ENCODE peak calls at places on chromosomes 7 and 10, in four cellular contexts. N, S, M and H are unnamed samples.

GRCh38 chr7:47893238-47893637 is 55.0 kb downstream of the PKD1L1 start:
- DNase-seq in S (no peak), N (no peak), M (no peak), H (no peak)

GRCh38 chr10:124089859-124090258 is 3.5 kb downstream of the CHST15 start:
- DNase-seq in M (no peak), S (no peak), N (no peak), H (no peak)

GRCh38 chr7:80999771-81000170 is 80.9 kb upstream of the SEMA3C start:
- DNase-seq in M (no peak), N (no peak), S (no peak), H (no peak)

GRCh38 chr10:115209133-115209532 is 116.0 kb downstream of the ATRNL1 start:
- DNase-seq in N (no peak), S (no peak), M (no peak), H (no peak)

GRCh38 chr7:80187279-80187678 is 52.6 kb downstream of the GNAI1 start:
- DNase-seq in N (no peak), S (no peak), M (no peak), H (no peak)

GRCh38 chr10:48890904-48891839 is 48.5 kb downstream of the LRRC18 start:
- DNase-seq in N (no peak), M (peak), S (no peak), H (no peak)

GRCh38 chr7:121591916-121592315 is 195.8 kb upstream of the FAM3C start:
- DNase-seq in S (no peak), N (no peak), M (no peak), H (no peak)

GRCh38 chr7:120353171-120353570 is 80.2 kb downstream of the KCND2 start:
- DNase-seq in S (no peak), M (no peak), N (no peak), H (no peak)

GRCh38 chr10:108454793-108455192 is 1290.3 kb upstream of the SORCS1 start:
- DNase-seq in M (no peak), S (no peak), N (peak), H (no peak)

GRCh38 chr7:12299367-12299766 is 88.3 kb downstream of the TMEM106B start:
- DNase-seq in S (no peak), N (no peak), M (no peak), H (no peak)

GRCh38 chr10:31731711-31732110 is 196.9 kb downstream of the ARHGAP12 start:
- DNase-seq in S (no peak), M (no peak), N (no peak), H (no peak)

GRCh38 chr10:96358851-96359540 is at the start of gene OPALIN:
- DNase-seq in S (no peak), N (no peak), M (no peak), H (no peak)

GRCh38 chr7:28686418-28686800 is 271.7 kb downstream of the TRIL start:
- DNase-seq in M (peak), S (peak), N (peak), H (no peak)

GRCh38 chr10:57849726-57850357 is 417.9 kb downstream of the IPMK start:
- DNase-seq in M (peak), N (no peak), S (no peak), H (no peak)

GRCh38 chr7:151485006-151485732 is 34.5 kb downstream of the RHEB start:
- DNase-seq in N (no peak), M (peak), S (peak), H (peak)

GRCh38 chr7:110413038-110413437 is 677.9 kb upstream of the LRRN3 start:
- DNase-seq in S (no peak), M (no peak), N (no peak), H (no peak)

GRCh38 chr10:124744688-124745055 is 494 bp upstream of the FAM53B start:
- DNase-seq in N (no peak), S (no peak), M (peak), H (no peak)

GRCh38 chr10:129816702-129817101 is 147.4 kb downstream of the EBF3 start:
- DNase-seq in N (no peak), M (no peak), S (no peak), H (no peak)

GRCh38 chr7:102146122-102146521 is 140.5 kb upstream of the SH2B2 start:
- DNase-seq in S (no peak), M (no peak), N (no peak), H (no peak)

GRCh38 chr10:5606864-5607263 is 59.5 kb downstream of the ASB13 start:
- DNase-seq in M (no peak), S (no peak), N (no peak), H (no peak)

GRCh38 chr10:92787557-92788152 is 60.7 kb upstream of the EXOC6 start:
- DNase-seq in M (no peak), S (no peak), N (no peak), H (no peak)

GRCh38 chr7:53768191-53768590 is 732.8 kb downstream of the POM121L12 start:
- DNase-seq in S (no peak), M (no peak), N (no peak), H (no peak)

GRCh38 chr10:18217577-18217976 is 77.4 kb downstream of the CACNB2 start:
- DNase-seq in N (no peak), S (no peak), M (no peak), H (no peak)

GRCh38 chr10:26725837-26726727 is 28.6 kb downstream of the PDSS1 start:
- DNase-seq in S (peak), N (peak), M (peak), H (no peak)

GRCh38 chr7:107404740-107405537 is 64.9 kb upstream of the GPR22 start:
- DNase-seq in S (peak), M (no peak), N (no peak), H (no peak)

GRCh38 chr7:102146989-102147388 is 139.7 kb upstream of the SH2B2 start:
- DNase-seq in N (no peak), M (peak), S (no peak), H (no peak)

GRCh38 chr7:17844514-17845196 is 95.6 kb downstream of the SNX13 start:
- DNase-seq in S (no peak), N (no peak), M (peak), H (peak)

GRCh38 chr10:100890696-100891271 is 22.0 kb upstream of the SLF2 start:
- DNase-seq in M (peak), N (peak), S (peak), H (peak)

GRCh38 chr7:83614112-83614511 is 34.8 kb downstream of the SEMA3E start:
- DNase-seq in M (peak), S (no peak), N (no peak), H (no peak)

GRCh38 chr7:131238260-131238940 is 89.3 kb upstream of the MKLN1 start:
- DNase-seq in N (no peak), S (no peak), M (peak), H (peak)

GRCh38 chr7:1567082-1567771 is 2.6 kb downstream of the PSMG3 start:
- DNase-seq in M (no peak), N (no peak), S (peak), H (no peak)

GRCh38 chr10:126928252-126928651 is 23.0 kb downstream of the DOCK1 start:
- DNase-seq in S (no peak), M (no peak), N (no peak), H (no peak)

GRCh38 chr7:116232920-116233319 is 22.6 kb downstream of the TES start:
- DNase-seq in S (no peak), M (no peak), N (no peak), H (no peak)

GRCh38 chr7:89605362-89605761 is 548.9 kb upstream of the STEAP1 start:
- DNase-seq in N (no peak), M (no peak), S (no peak), H (no peak)

GRCh38 chr7:156892086-156892800 is 740 bp downstream of the LMBR1 start:
- DNase-seq in M (peak), S (peak), N (no peak), H (no peak)

GRCh38 chr7:157555308-157555707 is 218.5 kb downstream of the DNAJB6 start:
- DNase-seq in M (peak), S (no peak), N (no peak), H (no peak)

GRCh38 chr10:20281579-20281978 is 465.3 kb downstream of the PLXDC2 start:
- DNase-seq in S (no peak), M (no peak), N (no peak), H (no peak)